ENCODE peak calls at places on chromosomes 4 and X, in five cellular contexts. M is fibroblast of the aortic adventitia, T is PC-3, S is astrocyte of the spinal cord, P is BE2C. N is an unnamed sample.
A peak's percentile ranks its signal among the peaks of the same experiment; 100 is the strongest.

GRCh38 chrX:40176979-40177430 is 79.2 kb upstream of the BCOR start:
- DNase-seq in M (no peak), T (no peak), S (no peak), P (no peak), N (no peak)

GRCh38 chr4:147617841-147618421 is 734 bp downstream of the TMEM184C start:
- DNase-seq in M (no peak), T (peak; percentile 26), S (no peak), P (no peak), N (no peak)

GRCh38 chr4:183903021-183903760 is 1.9 kb upstream of the STOX2 start:
- DNase-seq in M (no peak), T (no peak), S (no peak), P (no peak), N (no peak)

GRCh38 chrX:119539872-119540271 is 25.3 kb downstream of the STEEP1 start:
- DNase-seq in M (no peak), T (no peak), S (no peak), P (no peak), N (no peak)

GRCh38 chr4:8228319-8229250 is 29.5 kb downstream of the SH3TC1 start:
- DNase-seq in M (peak; percentile 66), T (peak; percentile 71), S (peak; percentile 86), P (peak; percentile 57), N (no peak)

GRCh38 chr4:150746156-150746555 is 164.2 kb downstream of the MAB21L2 start:
- DNase-seq in M (peak; percentile 59), T (peak; percentile 43), S (peak; percentile 53), P (no peak), N (no peak)

GRCh38 chr4:139815646-139816601 is 150.3 kb downstream of the MGST2 start:
- DNase-seq in M (peak; percentile 83), T (peak; percentile 56), S (peak; percentile 81), P (peak; percentile 66), N (no peak)

GRCh38 chrX:66622209-66622608 is 16.7 kb downstream of the EDA2R start:
- DNase-seq in M (no peak), T (no peak), S (no peak), P (no peak), N (no peak)

GRCh38 chrX:47991263-47992092 is 12.3 kb downstream of the ZNF182 start:
- DNase-seq in M (peak; percentile 7), T (peak; percentile 13), S (peak; percentile 65), P (no peak), N (no peak)

GRCh38 chr4:173461170-173461569 is 62.3 kb upstream of the SCRG1 start:
- DNase-seq in M (no peak), T (peak; percentile 62), S (peak; percentile 82), P (peak; percentile 20), N (no peak)

GRCh38 chr4:8244931-8245460 is 24.6 kb upstream of the HTRA3 start:
- DNase-seq in M (no peak), T (no peak), S (no peak), P (no peak), N (no peak)

GRCh38 chr4:152010680-152011079 is 249.9 kb upstream of the GATB start:
- DNase-seq in M (peak; percentile 33), T (peak; percentile 53), S (no peak), P (no peak), N (no peak)

GRCh38 chrX:96770315-96770714 is 85.7 kb downstream of the DIAPH2 start:
- DNase-seq in M (peak; percentile 50), T (peak; percentile 52), S (peak; percentile 25), P (no peak), N (no peak)

GRCh38 chr4:135186002-135186401 is 984.4 kb upstream of the PABPC4L start:
- DNase-seq in M (no peak), T (no peak), S (no peak), P (no peak), N (no peak)

GRCh38 chr4:18840499-18840898 is 818.9 kb upstream of the LCORL start:
- DNase-seq in M (no peak), T (no peak), S (peak; percentile 30), P (no peak), N (no peak)

GRCh38 chrX:3094261-3094660 is 53.0 kb downstream of the ARSF start:
- DNase-seq in M (peak; percentile 43), T (peak; percentile 55), S (no peak), P (no peak), N (no peak)

GRCh38 chr4:25727711-25728493 is 72.3 kb downstream of the SLC34A2 start:
- DNase-seq in M (no peak), T (no peak), S (no peak), P (no peak), N (no peak)

GRCh38 chr4:78694457-78694787 is 81.7 kb upstream of the BMP2K start:
- DNase-seq in M (no peak), T (no peak), S (no peak), P (no peak), N (no peak)

GRCh38 chr4:139410312-139410711 is 43.6 kb upstream of the RAB33B start:
- DNase-seq in M (no peak), T (no peak), S (no peak), P (no peak), N (no peak)

GRCh38 chr4:109826719-109827118 is 1.1 kb upstream of the RRH start:
- DNase-seq in M (peak; percentile 53), T (peak; percentile 32), S (peak; percentile 39), P (no peak), N (no peak)

GRCh38 chr4:3267576-3268394 is 18.8 kb downstream of the MSANTD1 start:
- DNase-seq in M (no peak), T (no peak), S (no peak), P (no peak), N (no peak)

GRCh38 chr4:7412586-7412975 is 22.1 kb downstream of the PSAPL1 start:
- DNase-seq in M (no peak), T (no peak), S (no peak), P (peak; percentile 4), N (peak; percentile 61)

GRCh38 chrX:67538383-67538782 is 5.4 kb upstream of the AR start:
- DNase-seq in M (no peak), T (no peak), S (no peak), P (no peak), N (no peak)

GRCh38 chrX:111098874-111099273 is 2.9 kb downstream of the PAK3 start:
- DNase-seq in M (no peak), T (peak; percentile 30), S (peak; percentile 25), P (peak; percentile 63), N (no peak)

GRCh38 chr4:167509551-167509950 is 275.3 kb upstream of the SPOCK3 start:
- DNase-seq in M (no peak), T (peak; percentile 62), S (no peak), P (no peak), N (no peak)

GRCh38 chr4:166460769-166461550 is 587.9 kb downstream of the TLL1 start:
- DNase-seq in M (peak; percentile 34), T (peak; percentile 68), S (peak; percentile 7), P (no peak), N (no peak)

GRCh38 chrX:154748712-154749339 is 2.1 kb downstream of the GAB3 start:
- DNase-seq in M (peak; percentile 68), T (peak; percentile 88), S (peak; percentile 60), P (peak; percentile 19), N (no peak)

GRCh38 chr4:137531951-137532868 is at the start of gene PCDH18:
- DNase-seq in M (peak; percentile 99), T (peak; percentile 75), S (peak; percentile 97), P (peak; percentile 83), N (peak; percentile 95)

GRCh38 chr4:185846550-185847210 is 34.7 kb upstream of the SORBS2 start:
- DNase-seq in M (no peak), T (no peak), S (peak; percentile 14), P (peak; percentile 63), N (no peak)

GRCh38 chr4:9762823-9763475 is 18.5 kb upstream of the DRD5 start:
- DNase-seq in M (peak; percentile 74), T (peak; percentile 72), S (peak; percentile 15), P (peak; percentile 44), N (no peak)

GRCh38 chrX:18377802-18378201 is 23.3 kb upstream of the SCML2 start:
- DNase-seq in M (peak; percentile 27), T (peak; percentile 54), S (no peak), P (peak; percentile 36), N (no peak)

GRCh38 chr4:2243682-2244380 is 1.9 kb upstream of the HAUS3 start:
- DNase-seq in M (peak; percentile 45), T (no peak), S (peak; percentile 32), P (peak; percentile 67), N (peak; percentile 81)
- TF ChIP-seq CTCF in M (peak; percentile 31), T (peak; percentile 24), S (peak; percentile 34), P (peak; percentile 62), N (no peak)

GRCh38 chr4:111631157-111631999 is 513.9 kb upstream of the FAM241A start:
- DNase-seq in M (peak; percentile 43), T (peak; percentile 36), S (peak; percentile 36), P (no peak), N (no peak)
- TF ChIP-seq CTCF in M (peak; percentile 55), T (peak; percentile 57), S (peak; percentile 62), P (peak; percentile 64), N (no peak)

DNA sequence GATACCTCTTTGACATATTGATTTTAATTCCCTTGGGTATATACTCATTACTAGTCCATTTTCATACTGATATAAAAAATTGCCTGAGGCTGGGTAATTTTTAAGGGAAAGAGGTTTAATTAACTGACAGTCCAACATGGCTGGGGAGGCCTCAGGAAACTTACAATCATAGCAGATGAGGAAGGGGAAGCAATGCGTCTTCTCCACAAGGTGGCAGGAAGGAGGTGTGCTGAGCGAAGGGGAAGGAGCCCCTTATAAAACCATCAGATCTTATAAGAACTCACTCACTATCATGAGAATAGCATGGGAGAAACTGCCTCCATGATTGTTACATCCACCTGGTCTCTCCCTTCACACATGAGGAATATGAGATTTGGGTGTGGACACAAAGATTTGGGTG is 42.4 kb downstream of the MSX1 start:
- DNase-seq in M (no peak), T (no peak), S (no peak), P (no peak), N (no peak)
- TF ChIP-seq CTCF in M (peak; percentile 28), T (no peak), S (no peak), P (peak; percentile 40), N (no peak)

GRCh38 chr4:71188197-71188625 is 150.6 kb upstream of the SLC4A4 start:
- DNase-seq in M (no peak), T (no peak), S (peak; percentile 38), P (no peak), N (no peak)

GRCh38 chr4:71187399-71188196 is 151.2 kb upstream of the SLC4A4 start:
- DNase-seq in M (peak; percentile 42), T (peak; percentile 68), S (peak; percentile 62), P (peak; percentile 11), N (no peak)

GRCh38 chr4:71186566-71187398 is 152.0 kb upstream of the SLC4A4 start:
- DNase-seq in M (peak; percentile 50), T (peak; percentile 52), S (peak; percentile 61), P (peak; percentile 15), N (no peak)

GRCh38 chr4:71188951-71189350 is 149.9 kb upstream of the SLC4A4 start:
- DNase-seq in M (no peak), T (no peak), S (no peak), P (no peak), N (no peak)

GRCh38 chr4:71189471-71189870 is 149.3 kb upstream of the SLC4A4 start:
- DNase-seq in M (peak; percentile 50), T (peak; percentile 79), S (peak; percentile 72), P (no peak), N (no peak)
- TF ChIP-seq CTCF in M (no peak), T (peak; percentile 49), S (no peak), P (no peak), N (no peak)